ENCODE peak calls at places on chromosomes 5 and 9, in six cellular contexts. One of them, this sample, is unnamed.

GRCh38 chr9:4798281-4798680 is 5.5 kb downstream of the RCL1 start:
- DNase-seq in A549: no peak
- DNase-seq in GM12878: no peak
- DNase-seq in HepG2: no peak
- DNase-seq in H1: no peak
- DNase-seq in K562: peak
- DNase-seq in this sample: no peak

GRCh38 chr5:8907168-8907868 is 638.6 kb downstream of the SEMA5A start:
- DNase-seq in HepG2: no peak
- DNase-seq in H1: no peak
- DNase-seq in GM12878: no peak
- DNase-seq in A549: no peak
- DNase-seq in K562: no peak
- DNase-seq in this sample: no peak

GRCh38 chr9:69421908-69422801 is 97.1 kb downstream of the ENTREP1 start:
- DNase-seq in GM12878: no peak
- DNase-seq in A549: peak
- DNase-seq in H1: peak
- DNase-seq in K562: peak
- DNase-seq in HepG2: peak
- DNase-seq in this sample: peak

GRCh38 chr9:129291041-129291501 is 113.0 kb upstream of the IER5L start:
- DNase-seq in H1: peak
- DNase-seq in K562: no peak
- DNase-seq in A549: no peak
- DNase-seq in HepG2: no peak
- DNase-seq in GM12878: no peak
- DNase-seq in this sample: no peak

GRCh38 chr5:115507682-115508081 is 36.9 kb downstream of the FEM1C start:
- DNase-seq in H1: no peak
- DNase-seq in HepG2: no peak
- DNase-seq in K562: no peak
- DNase-seq in GM12878: no peak
- DNase-seq in A549: no peak
- DNase-seq in this sample: no peak

GRCh38 chr9:130036099-130036498 is 6.9 kb downstream of the FNBP1 start:
- DNase-seq in H1: no peak
- DNase-seq in GM12878: no peak
- DNase-seq in K562: no peak
- DNase-seq in A549: no peak
- DNase-seq in HepG2: no peak
- DNase-seq in this sample: no peak

GRCh38 chr5:151684690-151685361 is 1.9 kb downstream of the SPARC start:
- DNase-seq in H1: peak
- DNase-seq in A549: no peak
- DNase-seq in GM12878: no peak
- DNase-seq in K562: no peak
- DNase-seq in HepG2: no peak
- DNase-seq in this sample: no peak

GRCh38 chr5:150285114-150285513 is 4.5 kb downstream of the CAMK2A start:
- DNase-seq in H1: no peak
- DNase-seq in K562: no peak
- DNase-seq in HepG2: no peak
- DNase-seq in A549: no peak
- DNase-seq in GM12878: no peak
- DNase-seq in this sample: no peak

GRCh38 chr5:75089137-75089536 is 36.8 kb upstream of the GCNT4 start:
- DNase-seq in A549: no peak
- DNase-seq in K562: no peak
- DNase-seq in HepG2: no peak
- DNase-seq in GM12878: no peak
- DNase-seq in H1: no peak
- DNase-seq in this sample: no peak

GRCh38 chr9:13445123-13445522 is 165.6 kb upstream of the MPDZ start:
- DNase-seq in GM12878: no peak
- DNase-seq in H1: no peak
- DNase-seq in HepG2: no peak
- DNase-seq in A549: no peak
- DNase-seq in K562: no peak
- DNase-seq in this sample: no peak

GRCh38 chr5:45601424-45601823 is 94.8 kb downstream of the HCN1 start:
- DNase-seq in A549: no peak
- DNase-seq in HepG2: no peak
- DNase-seq in H1: no peak
- DNase-seq in K562: no peak
- DNase-seq in GM12878: no peak
- DNase-seq in this sample: no peak

GRCh38 chr5:44774279-44774880 is 34.4 kb upstream of the MRPS30 start:
- DNase-seq in K562: peak
- DNase-seq in H1: no peak
- DNase-seq in A549: peak
- DNase-seq in HepG2: peak
- DNase-seq in GM12878: no peak
- DNase-seq in this sample: peak

GRCh38 chr9:79701651-79702050 is 129.9 kb downstream of the TLE4 start:
- DNase-seq in GM12878: no peak
- DNase-seq in A549: no peak
- DNase-seq in H1: no peak
- DNase-seq in K562: no peak
- DNase-seq in HepG2: no peak
- DNase-seq in this sample: no peak

GRCh38 chr5:96595300-96596090 is 66.7 kb upstream of the CAST start:
- DNase-seq in A549: no peak
- DNase-seq in HepG2: peak
- DNase-seq in K562: peak
- DNase-seq in GM12878: no peak
- DNase-seq in H1: peak
- DNase-seq in this sample: no peak

GRCh38 chr5:62985749-62986148 is 407.1 kb downstream of the LRRC70 start:
- DNase-seq in GM12878: no peak
- DNase-seq in HepG2: no peak
- DNase-seq in A549: no peak
- DNase-seq in H1: no peak
- DNase-seq in K562: no peak
- DNase-seq in this sample: no peak

GRCh38 chr5:154408806-154409205 is 37.0 kb upstream of the SAP30L start:
- DNase-seq in HepG2: no peak
- DNase-seq in K562: no peak
- DNase-seq in GM12878: no peak
- DNase-seq in H1: no peak
- DNase-seq in A549: no peak
- DNase-seq in this sample: no peak

GRCh38 chr5:112372543-112372942 is 46.5 kb downstream of the EPB41L4A start:
- DNase-seq in H1: no peak
- DNase-seq in A549: no peak
- DNase-seq in K562: no peak
- DNase-seq in GM12878: no peak
- DNase-seq in HepG2: no peak
- DNase-seq in this sample: no peak

GRCh38 chr9:125889524-125890473 is 142.6 kb downstream of the PBX3 start:
- DNase-seq in GM12878: no peak
- DNase-seq in HepG2: no peak
- DNase-seq in H1: peak
- DNase-seq in A549: peak
- DNase-seq in K562: no peak
- DNase-seq in this sample: peak

GRCh38 chr5:179869101-179869500 is 10.5 kb upstream of the MRNIP start:
- DNase-seq in GM12878: no peak
- DNase-seq in HepG2: no peak
- DNase-seq in H1: no peak
- DNase-seq in A549: no peak
- DNase-seq in K562: no peak
- DNase-seq in this sample: peak

DNA sequence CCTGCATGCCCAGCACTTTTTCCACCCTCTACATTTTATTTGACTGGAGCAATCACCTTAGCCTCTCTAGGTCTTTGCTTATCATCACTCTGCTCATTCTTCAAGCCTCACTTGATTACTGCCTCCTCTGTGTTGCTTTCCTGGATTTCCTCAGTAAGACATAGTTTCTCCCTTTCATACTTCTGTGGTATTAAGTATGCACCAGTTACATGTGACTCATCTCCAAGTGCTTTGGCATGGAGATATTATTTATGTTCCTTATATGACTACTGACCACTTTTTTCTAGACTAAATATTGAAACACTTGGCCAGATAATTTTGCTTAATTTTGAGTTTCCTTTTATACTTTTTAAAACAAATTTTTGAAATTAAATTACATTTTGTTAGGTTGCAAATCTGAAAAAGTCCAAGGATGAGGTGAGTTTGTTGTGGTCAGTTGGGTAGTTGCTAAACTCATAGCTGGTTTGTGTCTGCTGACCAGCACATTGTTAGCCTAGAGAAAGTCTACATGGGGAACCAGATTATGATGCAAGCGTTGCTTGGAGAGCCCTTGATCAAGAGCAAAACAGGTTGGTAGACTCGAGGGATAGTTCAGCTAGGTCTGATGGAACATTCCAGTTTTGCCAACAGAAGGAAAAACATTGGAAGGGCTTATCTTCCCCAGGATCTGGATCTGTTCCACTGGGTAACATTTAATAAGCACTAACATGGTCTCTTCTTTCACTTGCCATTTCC is 140.2 kb downstream of the TMC1 start:
- DNase-seq in K562: no peak
- DNase-seq in GM12878: no peak
- DNase-seq in HepG2: no peak
- DNase-seq in A549: no peak
- DNase-seq in H1: no peak
- DNase-seq in this sample: no peak
- TF ChIP-seq CHD2 in K562: no peak
- TF ChIP-seq CHD2 in GM12878: no peak
- TF ChIP-seq CHD2 in HepG2: no peak
- TF ChIP-seq CHD2 in A549: no peak
- TF ChIP-seq CHD2 in H1: no peak
- TF ChIP-seq CHD2 in this sample: no peak

GRCh38 chr5:116671211-116671736 is 96.7 kb upstream of the SEMA6A start:
- DNase-seq in K562: no peak
- DNase-seq in GM12878: peak
- DNase-seq in A549: no peak
- DNase-seq in HepG2: peak
- DNase-seq in H1: no peak
- DNase-seq in this sample: no peak
- TF ChIP-seq RFX5 in K562: no peak
- TF ChIP-seq RFX5 in GM12878: no peak
- TF ChIP-seq RFX5 in A549: no peak
- TF ChIP-seq RFX5 in HepG2: no peak
- TF ChIP-seq RFX5 in H1: no peak
- TF ChIP-seq RFX5 in this sample: no peak

GRCh38 chr9:133741716-133742115 is 3.6 kb upstream of the SARDH start:
- DNase-seq in K562: no peak
- DNase-seq in H1: no peak
- DNase-seq in GM12878: no peak
- DNase-seq in HepG2: no peak
- DNase-seq in A549: no peak
- DNase-seq in this sample: no peak

GRCh38 chr9:133742849-133743444 is 4.8 kb upstream of the SARDH start:
- DNase-seq in A549: peak
- DNase-seq in K562: peak
- DNase-seq in H1: peak
- DNase-seq in GM12878: peak
- DNase-seq in HepG2: peak
- DNase-seq in this sample: peak

GRCh38 chr9:133739408-133740280 is 1.5 kb upstream of the SARDH start:
- DNase-seq in HepG2: peak
- DNase-seq in K562: no peak
- DNase-seq in GM12878: no peak
- DNase-seq in A549: no peak
- DNase-seq in H1: no peak
- DNase-seq in this sample: peak

GRCh38 chr9:133742251-133742650 is 4.1 kb upstream of the SARDH start:
- DNase-seq in GM12878: no peak
- DNase-seq in K562: no peak
- DNase-seq in HepG2: no peak
- DNase-seq in A549: no peak
- DNase-seq in H1: no peak
- DNase-seq in this sample: peak

DNA sequence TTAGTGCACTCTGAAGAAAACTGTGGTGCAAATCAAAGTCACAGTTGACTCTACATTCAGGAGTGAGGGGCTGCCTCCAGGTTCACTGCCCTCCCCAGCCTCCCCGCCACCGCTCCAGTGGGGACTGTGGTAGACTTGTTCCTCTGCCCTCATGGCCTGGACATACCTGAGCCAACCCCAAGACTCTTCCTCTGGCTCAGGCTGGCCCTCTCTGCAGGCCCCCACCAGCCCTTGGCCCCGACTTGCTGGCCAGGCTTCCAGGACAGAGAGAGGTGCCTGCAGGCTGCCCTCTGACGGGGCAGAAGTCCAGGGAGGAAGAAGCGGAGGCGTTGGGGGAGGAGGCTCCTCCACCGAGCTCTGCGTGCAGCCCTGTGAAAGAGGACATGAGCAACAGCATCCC is 2.7 kb upstream of the SARDH start:
- DNase-seq in H1: no peak
- DNase-seq in K562: no peak
- DNase-seq in HepG2: no peak
- DNase-seq in GM12878: no peak
- DNase-seq in A549: no peak
- DNase-seq in this sample: no peak
- TF ChIP-seq CHD2 in H1: no peak
- TF ChIP-seq CHD2 in K562: no peak
- TF ChIP-seq CHD2 in HepG2: no peak
- TF ChIP-seq CHD2 in GM12878: no peak
- TF ChIP-seq CHD2 in A549: no peak
- TF ChIP-seq CHD2 in this sample: no peak

GRCh38 chr5:178207183-178207916 is 3.0 kb downstream of the HNRNPAB start:
- DNase-seq in K562: no peak
- DNase-seq in H1: no peak
- DNase-seq in HepG2: peak
- DNase-seq in A549: no peak
- DNase-seq in GM12878: no peak
- DNase-seq in this sample: no peak
- TF ChIP-seq RFX5 in K562: no peak
- TF ChIP-seq RFX5 in H1: no peak
- TF ChIP-seq RFX5 in HepG2: no peak
- TF ChIP-seq RFX5 in A549: no peak
- TF ChIP-seq RFX5 in GM12878: no peak
- TF ChIP-seq RFX5 in this sample: no peak

GRCh38 chr9:99436636-99437035 is 214.6 kb downstream of the SEC61B start:
- DNase-seq in GM12878: no peak
- DNase-seq in K562: no peak
- DNase-seq in A549: no peak
- DNase-seq in HepG2: no peak
- DNase-seq in H1: no peak
- DNase-seq in this sample: no peak
- TF ChIP-seq CHD2 in GM12878: no peak
- TF ChIP-seq CHD2 in K562: no peak
- TF ChIP-seq CHD2 in A549: no peak
- TF ChIP-seq CHD2 in HepG2: no peak
- TF ChIP-seq CHD2 in H1: no peak
- TF ChIP-seq CHD2 in this sample: no peak

DNA sequence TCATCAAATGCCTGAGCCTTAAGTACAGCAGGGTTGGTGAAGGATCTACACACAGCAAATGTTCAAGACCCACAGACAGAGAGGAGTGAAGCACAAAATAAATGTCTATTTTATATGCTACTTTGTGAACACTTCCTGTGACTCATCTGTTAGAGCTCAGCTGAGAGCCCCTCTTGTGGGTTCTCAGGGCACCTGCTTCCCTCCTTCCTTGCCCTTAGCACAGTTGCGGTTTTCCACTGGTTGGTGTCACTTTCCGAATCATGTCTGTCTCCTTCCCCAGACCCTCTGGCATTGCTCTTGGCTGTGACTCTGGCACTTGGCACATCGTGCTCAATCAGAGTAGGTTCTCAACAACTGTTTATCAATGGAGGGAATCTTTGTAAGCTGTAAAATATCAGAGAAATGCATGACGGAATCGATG is 128.5 kb upstream of the STC2 start:
- DNase-seq in A549: no peak
- DNase-seq in K562: no peak
- DNase-seq in HepG2: no peak
- DNase-seq in GM12878: no peak
- DNase-seq in H1: no peak
- DNase-seq in this sample: no peak
- TF ChIP-seq RFX5 in A549: no peak
- TF ChIP-seq RFX5 in K562: no peak
- TF ChIP-seq RFX5 in HepG2: no peak
- TF ChIP-seq RFX5 in GM12878: no peak
- TF ChIP-seq RFX5 in H1: no peak
- TF ChIP-seq RFX5 in this sample: no peak

This sample was measured in SK-N-SH.